ENCODE peak calls at places on chromosomes 3 and 15, in four cellular contexts. S is NB4, E is heart left ventricle, T is psoas muscle. X is an unnamed sample.

GRCh38 chr15:66921319-66921718 is 144.1 kb upstream of the SMAD3 start:
- DNase-seq in S (peak), E (no peak), T (peak), X (no peak)

GRCh38 chr15:90103669-90104329 is 1.5 kb upstream of the IDH2 start:
- DNase-seq in S (no peak), E (no peak), T (peak), X (no peak)

GRCh38 chr3:84946240-84946639 is 12.5 kb upstream of the CADM2 start:
- DNase-seq in S (peak), E (no peak), T (no peak), X (no peak)

GRCh38 chr15:96553931-96554330 is 223.4 kb downstream of the NR2F2 start:
- DNase-seq in S (no peak), E (no peak), T (no peak), X (no peak)

GRCh38 chr3:43613980-43614379 is 7.8 kb downstream of the ANO10 start:
- DNase-seq in S (no peak), E (no peak), T (no peak), X (no peak)

GRCh38 chr3:152244156-152244888 is 24.4 kb upstream of the MBNL1 start:
- DNase-seq in S (peak), E (no peak), T (no peak), X (no peak)

GRCh38 chr3:11201246-11202024 is 47.1 kb downstream of the HRH1 start:
- DNase-seq in S (peak), E (no peak), T (no peak), X (no peak)

GRCh38 chr15:40333922-40334492 is 6.7 kb downstream of the CCDC9B start:
- DNase-seq in S (peak), E (peak), T (peak), X (no peak)

GRCh38 chr3:152683521-152683999 is 151.4 kb upstream of the P2RY1 start:
- DNase-seq in S (no peak), E (no peak), T (no peak), X (no peak)

GRCh38 chr15:56798639-56799038 is 65.3 kb upstream of the ZNF280D start:
- DNase-seq in S (no peak), E (no peak), T (peak), X (no peak)

GRCh38 chr15:31004220-31004733 is 12.8 kb upstream of the MTMR10 start:
- DNase-seq in S (peak), E (peak), T (peak), X (no peak)

GRCh38 chr15:100167884-100168375 is 173.8 kb downstream of the ADAMTS17 start:
- DNase-seq in S (no peak), E (no peak), T (peak), X (no peak)

GRCh38 chr3:35965908-35966307 is 326.6 kb downstream of the ARPP21 start:
- DNase-seq in S (peak), E (no peak), T (no peak), X (no peak)

GRCh38 chr3:109687626-109688025 is 350.3 kb upstream of the DPPA4 start:
- DNase-seq in S (no peak), E (no peak), T (no peak), X (no peak)

GRCh38 chr3:65854606-65855304 is 184.0 kb downstream of the MAGI1 start:
- DNase-seq in S (no peak), E (no peak), T (no peak), X (no peak)

GRCh38 chr15:62112616-62113593 is 46.1 kb downstream of the C2CD4A start:
- DNase-seq in S (no peak), E (no peak), T (no peak), X (no peak)

GRCh38 chr3:169615833-169616232 is 47.7 kb downstream of the MECOM start:
- DNase-seq in S (no peak), E (no peak), T (no peak), X (no peak)

GRCh38 chr3:36372534-36372935 is 7.8 kb upstream of the STAC start:
- DNase-seq in S (no peak), E (no peak), T (no peak), X (no peak)

GRCh38 chr3:33096103-33096868 is 660 bp downstream of the GLB1 start:
- DNase-seq in S (peak), E (peak), T (peak), X (no peak)

GRCh38 chr3:120726784-120727183 is 15.5 kb downstream of the RABL3 start:
- DNase-seq in S (no peak), E (no peak), T (no peak), X (no peak)

DNA sequence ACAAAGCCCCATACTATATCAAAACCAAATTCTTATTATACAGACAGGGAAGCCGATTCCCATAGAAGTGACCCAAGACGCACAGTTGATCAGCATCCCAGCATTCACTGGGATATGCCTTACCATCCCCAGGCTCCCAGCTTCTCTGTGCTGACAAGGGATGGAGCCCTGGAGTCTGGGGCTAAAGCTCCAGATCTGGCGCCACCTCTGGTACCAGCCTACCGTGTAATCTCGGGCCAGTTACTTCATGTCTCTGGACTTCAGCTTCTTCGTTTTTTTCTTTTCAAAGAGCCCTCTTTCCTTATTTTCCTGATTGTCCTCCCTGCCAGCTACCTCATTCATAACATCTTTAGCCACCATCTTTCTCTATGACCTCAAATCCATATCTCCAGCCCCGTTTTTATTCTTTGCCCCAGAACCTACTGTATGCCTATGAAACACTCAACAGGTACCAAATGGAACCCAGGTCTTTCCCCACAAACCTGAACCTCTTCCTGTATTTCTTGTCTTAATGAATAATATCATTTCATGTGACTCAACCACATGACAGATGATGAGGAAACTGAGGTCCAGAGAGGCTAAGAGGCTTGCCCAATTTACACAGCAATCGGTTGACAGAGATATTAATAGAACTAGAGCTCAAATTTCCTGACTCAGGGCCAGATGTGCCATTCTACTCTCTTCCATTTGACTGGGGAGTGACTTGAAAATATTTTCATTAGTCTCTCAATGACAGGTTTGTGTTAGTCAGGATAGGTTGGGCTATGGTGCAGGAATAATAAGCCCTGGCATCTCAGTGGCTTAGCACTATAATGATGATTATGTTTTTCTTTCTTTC is 85.4 kb upstream of the TLE3 start:
- DNase-seq in S (no peak), E (no peak), T (no peak), X (no peak)
- TF ChIP-seq CTCF in S (peak), E (no peak), T (no peak), X (no peak)

DNA sequence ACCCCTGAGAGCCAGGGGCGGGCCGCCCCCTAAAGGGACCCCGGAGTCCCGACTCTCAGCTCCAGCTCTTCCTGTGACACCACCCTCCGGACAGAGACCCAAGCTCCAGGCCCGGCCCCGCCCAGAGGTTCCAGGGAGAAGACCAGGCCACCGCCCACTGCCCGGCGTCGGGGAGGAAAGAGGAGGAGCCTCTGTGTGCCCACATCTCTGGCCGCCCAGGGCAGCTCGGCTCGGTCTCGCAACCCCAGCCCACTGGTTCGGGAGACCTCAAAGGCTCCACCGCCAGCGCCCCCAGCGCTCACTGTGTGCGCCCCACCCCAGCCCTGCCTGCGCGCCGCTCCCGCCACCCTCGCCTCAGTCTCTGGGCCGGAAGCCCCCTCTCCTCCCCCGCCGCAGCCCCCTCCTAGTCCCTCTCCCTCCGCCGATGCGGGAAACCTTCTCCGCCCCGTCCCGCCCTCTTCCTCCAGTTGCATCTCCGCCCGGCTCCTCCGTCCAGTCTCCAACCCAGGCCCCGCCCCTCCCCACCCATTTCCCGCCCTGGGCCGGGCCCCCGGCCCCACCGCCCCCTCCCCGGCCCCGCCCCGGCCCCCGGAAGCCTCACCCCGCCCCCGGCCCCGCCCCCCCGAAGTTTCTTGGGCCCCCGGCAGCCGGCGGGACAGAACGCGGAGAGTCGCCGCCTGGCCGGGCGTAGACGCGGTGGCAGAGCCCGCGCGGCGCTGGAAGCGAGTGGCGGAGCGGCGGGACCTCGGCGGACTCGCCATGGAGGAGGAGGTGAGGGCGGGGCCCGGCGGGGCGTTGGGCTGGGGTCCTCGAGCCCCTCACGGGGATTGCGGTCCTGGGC is at the start of gene PLEKHO2:
- DNase-seq in S (peak), E (peak), T (peak), X (peak)
- TF ChIP-seq CTCF in S (peak), E (peak), T (peak), X (no peak)

GRCh38 chr3:45572755-45573154 is 21.8 kb upstream of the LIMD1 start:
- DNase-seq in S (no peak), E (no peak), T (no peak), X (no peak)
- TF ChIP-seq CTCF in S (no peak), E (no peak), T (no peak), X (no peak)

GRCh38 chr15:49225572-49226281 is 55.7 kb downstream of the GALK2 start:
- DNase-seq in S (peak), E (no peak), T (no peak), X (no peak)
- TF ChIP-seq CTCF in S (peak), E (no peak), T (no peak), X (no peak)

GRCh38 chr3:19526071-19526470 is 377.8 kb downstream of the KCNH8 start:
- DNase-seq in S (no peak), E (no peak), T (no peak), X (no peak)

GRCh38 chr3:19531426-19531825 is 383.1 kb downstream of the KCNH8 start:
- DNase-seq in S (no peak), E (no peak), T (no peak), X (no peak)
- TF ChIP-seq CTCF in S (no peak), E (no peak), T (no peak), X (no peak)

GRCh38 chr3:174002543-174002942 is 605.0 kb downstream of the NLGN1 start:
- DNase-seq in S (peak), E (no peak), T (no peak), X (no peak)
- TF ChIP-seq CTCF in S (no peak), E (no peak), T (no peak), X (no peak)

GRCh38 chr3:50373146-50373864 is 14.0 kb upstream of the TMEM115 start:
- DNase-seq in S (no peak), E (no peak), T (no peak), X (no peak)

GRCh38 chr3:50369271-50369670 is 9.9 kb upstream of the TMEM115 start:
- DNase-seq in S (no peak), E (no peak), T (no peak), X (no peak)

GRCh38 chr3:50372349-50372748 is 13.0 kb upstream of the TMEM115 start:
- DNase-seq in S (no peak), E (no peak), T (no peak), X (no peak)

GRCh38 chr3:50371133-50371670 is 11.9 kb upstream of the TMEM115 start:
- DNase-seq in S (no peak), E (no peak), T (no peak), X (no peak)

DNA sequence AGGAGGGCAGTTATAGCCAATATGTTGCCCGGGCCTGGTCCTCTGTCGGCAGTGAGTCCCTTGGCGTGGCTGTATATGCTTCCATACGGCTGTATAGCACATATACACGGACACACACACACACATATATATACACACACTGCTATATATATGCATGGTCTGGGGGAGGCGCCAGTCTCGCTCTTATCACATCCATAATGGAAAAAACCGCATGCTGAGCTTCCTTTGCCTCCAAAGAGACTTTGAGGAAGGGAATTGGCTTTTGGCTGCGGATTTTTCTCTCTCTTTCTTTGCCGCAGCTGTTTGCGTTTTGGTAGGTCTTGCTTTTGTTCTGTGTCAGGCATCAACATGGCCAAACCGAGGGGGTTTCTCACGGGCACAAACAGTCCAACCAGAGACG is 11.3 kb upstream of the TMEM115 start:
- DNase-seq in S (peak), E (no peak), T (no peak), X (no peak)
- TF ChIP-seq CTCF in S (no peak), E (no peak), T (no peak), X (peak)

DNA sequence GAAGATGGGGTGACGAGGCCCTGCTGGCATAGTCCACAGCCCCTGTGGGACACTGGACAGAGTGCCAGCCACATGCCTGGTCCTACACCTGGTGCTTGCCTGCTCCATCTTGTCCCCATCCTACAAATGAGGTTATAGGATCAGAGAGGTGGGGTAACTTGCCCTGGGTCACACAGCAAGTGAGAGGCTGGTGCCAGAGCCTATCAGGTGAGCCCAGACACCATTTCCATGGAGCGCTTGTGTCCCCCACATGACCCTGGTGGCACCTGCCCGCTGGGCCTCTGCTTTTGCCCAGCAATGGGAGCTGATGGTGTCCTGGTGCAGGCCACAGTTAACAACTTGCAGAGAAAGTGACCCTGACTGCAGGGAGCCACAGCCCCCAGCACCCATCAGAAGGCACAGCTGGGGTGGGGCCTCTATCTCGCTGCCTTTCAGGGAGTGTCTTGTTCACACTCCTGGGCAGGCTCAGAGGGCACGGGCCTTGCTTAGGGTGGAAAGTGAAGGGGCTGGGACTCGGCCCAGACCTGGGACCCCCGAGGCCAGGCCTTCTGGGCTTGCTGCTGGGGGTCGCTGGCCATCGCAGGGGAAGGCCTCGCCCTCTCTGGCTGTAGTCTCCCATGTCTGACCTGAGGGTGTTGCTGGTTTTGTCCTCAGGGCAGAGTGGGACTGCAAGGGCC is 7.2 kb downstream of the PLXNA1 start:
- DNase-seq in S (no peak), E (no peak), T (no peak), X (no peak)
- TF ChIP-seq CTCF in S (no peak), E (no peak), T (no peak), X (no peak)